ENCODE peak calls at places on chromosomes 4 and X, in five cellular contexts. A is esophagus squamous epithelium; E is H7; G is IMR-90; P is CD8-positive, alpha-beta T cell. S is an unnamed sample.
A peak's percentile ranks its signal among the peaks of the same experiment; 100 is the strongest.

GRCh38 chr4:123397276-123398150 is 918 bp downstream of the SPRY1 start:
- DNase-seq in E (peak; percentile 79), G (peak; percentile 36), A (no peak), P (peak; percentile 13), S (peak; percentile 63)

GRCh38 chrX:150643271-150643670 is 49.9 kb upstream of the MTMR1 start:
- DNase-seq in A (no peak), P (no peak), E (no peak), G (peak; percentile 33), S (peak; percentile 22)

GRCh38 chrX:45322382-45322781 is 121.7 kb upstream of the DIPK2B start:
- DNase-seq in E (peak; percentile 1), G (peak; percentile 83), P (no peak), A (no peak), S (peak; percentile 61)

GRCh38 chr4:168805341-168805740 is 204.7 kb downstream of the CBR4 start:
- DNase-seq in G (no peak), P (no peak), E (no peak), A (no peak), S (no peak)

GRCh38 chr4:139282375-139283075 is 2.5 kb upstream of the MGARP start:
- DNase-seq in G (peak; percentile 68), A (no peak), E (no peak), P (no peak), S (no peak)

GRCh38 chrX:68710870-68711576 is 63.6 kb downstream of the STARD8 start:
- DNase-seq in G (peak; percentile 53), E (peak; percentile 88), A (no peak), P (no peak), S (peak; percentile 43)

GRCh38 chr4:16045687-16046086 is 38.1 kb downstream of the PROM1 start:
- DNase-seq in E (no peak), P (no peak), A (no peak), G (no peak), S (no peak)

GRCh38 chrX:368811-369562 is 17.7 kb downstream of the PPP2R3B start:
- DNase-seq in G (peak; percentile 52), A (no peak), E (peak; percentile 85), P (no peak), S (no peak)

GRCh38 chrX:41334866-41335589 is 1.1 kb downstream of the DDX3X start:
- DNase-seq in G (peak; percentile 62), P (peak; percentile 35), E (no peak), A (no peak), S (no peak)

GRCh38 chrX:1106478-1107210 is 105.8 kb downstream of the CRLF2 start:
- DNase-seq in P (no peak), A (no peak), G (no peak), E (peak; percentile 14), S (no peak)

GRCh38 chrX:65750674-65751469 is 83.4 kb downstream of the MSN start:
- DNase-seq in A (no peak), E (no peak), P (peak; percentile 13), G (no peak), S (no peak)

GRCh38 chr4:148951346-148951745 is 509.1 kb upstream of the NR3C2 start:
- DNase-seq in G (peak; percentile 4), P (no peak), A (no peak), E (no peak), S (peak; percentile 50)

GRCh38 chr4:7263166-7263565 is 70.8 kb downstream of the SORCS2 start:
- DNase-seq in G (no peak), P (no peak), E (no peak), A (no peak), S (peak; percentile 64)

GRCh38 chr4:7264694-7265093 is 72.4 kb downstream of the SORCS2 start:
- DNase-seq in G (no peak), P (no peak), A (no peak), E (no peak), S (no peak)

GRCh38 chr4:7260569-7260968 is 68.2 kb downstream of the SORCS2 start:
- DNase-seq in P (no peak), E (no peak), A (no peak), G (no peak), S (no peak)

GRCh38 chr4:7261174-7261573 is 68.8 kb downstream of the SORCS2 start:
- DNase-seq in G (no peak), E (no peak), P (no peak), A (no peak), S (no peak)

DNA sequence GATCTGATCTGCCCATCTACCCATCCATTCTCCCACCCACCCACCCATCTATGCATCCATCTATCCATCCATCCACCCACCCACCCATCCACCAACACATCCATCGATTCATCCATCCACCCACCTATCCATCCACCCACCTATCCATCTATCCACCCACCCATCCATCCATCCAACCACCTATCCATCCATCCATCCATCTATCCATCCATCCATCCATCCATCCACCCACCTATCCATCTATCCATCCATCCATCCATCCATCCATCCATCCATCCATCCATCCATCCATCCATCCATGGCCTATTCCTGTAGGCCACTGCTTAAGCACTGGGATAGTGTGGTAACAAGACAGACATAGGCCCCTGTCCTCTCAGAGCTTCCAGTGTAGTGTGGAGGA is 69.8 kb downstream of the SORCS2 start:
- DNase-seq in A (no peak), G (no peak), E (no peak), P (no peak), S (no peak)
- H3K36me3 ChIP-seq in A (no peaks in the 10 kb centered on the region), G (no peaks in the 10 kb centered on the region), E (no peaks in the 10 kb centered on the region), P (no peaks in the 10 kb centered on the region), S (no peaks in the 10 kb centered on the region)

GRCh38 chrX:140439455-140439854 is 65.4 kb downstream of the SOX3 start:
- DNase-seq in E (peak; percentile 88), G (no peak), P (no peak), A (no peak), S (no peak)
- H3K4me3 ChIP-seq in E (peak overlapping the region; percentile 36), G (no peak overlapping the region), P (no peak overlapping the region), A (peak overlapping the region; percentile 15), S (no peak overlapping the region)

DNA sequence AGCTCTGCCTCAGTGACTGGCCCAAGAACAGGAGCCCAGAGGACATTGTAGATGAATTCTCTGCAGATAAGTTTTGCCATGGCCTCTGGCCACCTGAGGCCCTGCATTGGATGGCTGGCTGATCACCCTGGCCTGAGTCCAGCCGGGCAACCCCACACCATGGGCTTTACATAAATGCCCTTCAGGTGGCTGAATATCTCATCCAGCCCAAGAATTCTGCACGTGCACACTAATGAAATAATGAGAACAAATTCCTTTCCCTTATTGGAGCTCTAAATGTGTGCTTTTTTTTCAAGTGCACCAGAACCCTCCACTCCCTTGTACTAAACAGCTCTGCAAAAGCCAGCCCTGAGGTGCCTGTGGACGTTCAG is 65.7 kb downstream of the IRF2 start:
- DNase-seq in G (no peak), P (no peak), E (no peak), A (no peak), S (no peak)
- H3K36me3 ChIP-seq in G (peaks cover 38% of the 10 kb centered on the region), P (peaks cover 31% of the 10 kb centered on the region), E (no peaks in the 10 kb centered on the region), A (peaks cover 14% of the 10 kb centered on the region), S (peaks cover 6% of the 10 kb centered on the region)

GRCh38 chr4:165461176-165461835 is 82.5 kb downstream of the CPE start:
- DNase-seq in P (no peak), G (peak; percentile 75), E (no peak), A (no peak), S (peak; percentile 18)

GRCh38 chr4:165458451-165458850 is 79.6 kb downstream of the CPE start:
- DNase-seq in G (no peak), E (no peak), A (no peak), P (no peak), S (no peak)

GRCh38 chr4:165462009-165462408 is 83.2 kb downstream of the CPE start:
- DNase-seq in P (no peak), G (no peak), E (no peak), A (no peak), S (no peak)

GRCh38 chr4:165454426-165454825 is 75.6 kb downstream of the CPE start:
- DNase-seq in P (no peak), A (no peak), E (no peak), G (no peak), S (peak; percentile 69)

DNA sequence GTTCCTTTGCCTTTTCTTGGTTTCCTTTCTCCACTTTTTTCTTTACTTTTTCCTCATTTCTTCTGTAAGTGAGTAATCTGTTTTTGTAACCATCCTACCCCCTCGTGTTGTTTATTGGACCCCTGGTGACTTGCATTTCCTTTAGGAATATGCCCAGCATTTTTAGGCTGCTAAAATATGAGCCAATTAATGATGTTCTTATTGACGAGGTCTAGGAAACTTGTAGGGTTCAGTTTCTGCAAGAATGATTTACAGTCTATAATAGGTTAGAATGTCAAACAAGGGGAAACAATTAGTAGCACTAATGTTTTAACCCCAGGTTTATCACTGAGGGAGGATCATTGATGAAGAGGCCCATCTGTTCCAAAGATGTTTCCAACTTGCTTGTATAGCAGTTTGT is 79.0 kb downstream of the CPE start:
- DNase-seq in E (no peak), A (no peak), G (no peak), P (no peak), S (no peak)
- H3K4me3 ChIP-seq in E (no peak overlapping the region), A (no peak overlapping the region), G (no peak overlapping the region), P (no peak overlapping the region), S (no peak overlapping the region)

DNA sequence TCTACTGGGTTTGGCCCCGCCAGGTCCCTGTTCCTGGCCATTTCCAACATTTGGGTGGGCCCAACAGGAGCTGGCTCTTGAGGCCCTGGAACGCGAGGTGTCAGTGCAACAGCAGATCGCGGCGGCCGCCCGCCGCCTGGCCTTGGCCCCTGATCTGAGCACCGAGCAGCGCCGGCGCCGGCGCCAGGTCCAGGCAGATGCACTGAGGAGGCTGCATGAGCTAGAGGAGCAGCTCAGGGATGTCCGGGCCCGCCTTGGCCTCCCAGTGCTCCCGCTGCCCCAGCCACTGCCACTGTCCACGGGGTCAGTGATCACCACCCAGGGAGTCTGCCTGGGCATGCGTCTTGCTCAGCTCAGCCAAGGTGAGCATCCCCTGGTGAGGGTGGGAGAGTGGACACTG is 5.5 kb downstream of the CCDC120 start:
- DNase-seq in A (no peak), P (no peak), G (no peak), E (peak; percentile 60), S (no peak)
- H3K36me3 ChIP-seq in A (no peaks in the 10 kb centered on the region), P (no peaks in the 10 kb centered on the region), G (peaks cover 3% of the 10 kb centered on the region), E (peaks cover 2% of the 10 kb centered on the region), S (peaks cover 14% of the 10 kb centered on the region)

GRCh38 chrX:120016068-120016441 is 61.4 kb downstream of the RHOXF2B start:
- DNase-seq in G (no peak), E (no peak), A (no peak), P (no peak), S (no peak)

GRCh38 chrX:120015145-120016067 is 62.1 kb downstream of the RHOXF2B start:
- DNase-seq in E (peak; percentile 68), P (no peak), G (no peak), A (no peak), S (no peak)

GRCh38 chrX:120020305-120020704 is 57.2 kb downstream of the RHOXF2B start:
- DNase-seq in A (no peak), P (no peak), E (no peak), G (no peak), S (no peak)

DNA sequence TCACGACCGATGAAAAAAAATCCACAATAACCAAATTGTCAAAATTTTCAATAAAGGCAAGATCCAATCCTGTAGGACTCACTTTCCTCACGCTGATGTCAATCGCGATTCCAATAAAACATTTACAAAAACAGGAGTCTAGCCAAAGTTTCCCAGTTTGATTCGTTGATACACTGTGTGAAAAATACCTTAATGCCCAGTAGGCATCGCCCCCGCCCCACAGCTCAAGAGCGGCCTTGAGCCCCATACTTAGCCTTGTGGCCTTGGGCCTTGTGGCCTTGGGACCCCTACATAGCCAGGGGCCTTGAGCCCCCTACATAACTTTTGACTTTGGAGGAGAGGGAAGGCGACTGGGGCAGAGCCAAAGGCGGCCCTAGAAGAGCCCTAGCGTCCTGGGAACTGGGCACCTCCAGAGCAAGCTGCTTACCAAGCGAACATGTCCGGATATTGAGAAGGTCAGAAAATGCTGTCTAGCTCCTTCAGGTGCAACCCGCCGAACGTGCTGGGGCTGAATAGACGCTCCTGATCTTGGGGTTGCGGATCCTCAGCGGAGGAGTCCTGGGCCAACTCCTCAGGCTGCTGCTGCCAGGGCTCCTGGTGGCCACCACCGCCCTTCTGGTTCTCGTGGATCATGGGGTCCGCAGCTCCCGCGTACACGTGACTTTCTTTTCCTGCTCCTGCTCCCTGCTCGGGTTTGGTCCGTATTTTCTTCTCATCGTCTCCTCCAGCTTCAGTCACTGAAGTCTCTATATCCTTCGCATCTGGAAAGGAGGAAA is 62.9 kb downstream of the RHOXF2B start:
- DNase-seq in G (no peak), E (peak; percentile 52), P (no peak), A (no peak), S (no peak)
- H3K4me3 ChIP-seq in G (no peak overlapping the region), E (peak overlapping the region; percentile 39), P (no peak overlapping the region), A (peak overlapping the region; percentile 30), S (no peak overlapping the region)

S was measured in bronchial epithelial cell.